ENCODE peak calls at places on chromosomes 13 and 19, in six cellular contexts. N, D, B, J, L and C are unnamed samples.

GRCh38 chr13:83168575-83168974 is 713.7 kb downstream of the SLITRK1 start:
- DNase-seq in B (no peak), J (no peak), N (no peak), L (no peak), D (no peak), C (no peak)

GRCh38 chr13:107563099-107563925 is 652.0 kb downstream of the LIG4 start:
- DNase-seq in L (no peak), B (no peak), N (no peak), D (peak), J (peak), C (no peak)

GRCh38 chr19:3108775-3109174 is 14.6 kb downstream of the GNA11 start:
- DNase-seq in J (peak), N (no peak), B (peak), D (peak), L (no peak), C (peak)

GRCh38 chr13:50222569-50223332 is 207.5 kb downstream of the KCNRG start:
- DNase-seq in D (no peak), N (no peak), L (no peak), B (no peak), J (no peak), C (peak)

GRCh38 chr19:55486971-55487883 is 1.0 kb upstream of the SSC5D start:
- DNase-seq in L (no peak), J (peak), N (peak), D (peak), B (peak), C (peak)

GRCh38 chr19:2611483-2612464 is 90.7 kb downstream of the GNG7 start:
- DNase-seq in J (no peak), B (no peak), N (no peak), L (no peak), D (no peak), C (no peak)

GRCh38 chr13:93304868-93305613 is 78.4 kb downstream of the GPC6 start:
- DNase-seq in J (no peak), N (no peak), D (no peak), L (no peak), B (no peak), C (no peak)

GRCh38 chr13:37360556-37360955 is 238.0 kb downstream of the POSTN start:
- DNase-seq in L (no peak), N (no peak), D (peak), B (no peak), J (no peak), C (no peak)

GRCh38 chr19:17950310-17951150 is 16.4 kb upstream of the KCNN1 start:
- DNase-seq in D (peak), L (no peak), B (peak), J (no peak), N (no peak), C (no peak)

GRCh38 chr19:3844596-3844995 is 24.2 kb downstream of the ZFR2 start:
- DNase-seq in L (no peak), B (no peak), N (no peak), J (no peak), D (no peak), C (no peak)

GRCh38 chr19:45402469-45403070 is 2.3 kb downstream of the PPP1R13L start:
- DNase-seq in N (peak), D (peak), J (no peak), B (peak), L (no peak), C (peak)

GRCh38 chr13:113485545-113485944 is 5.0 kb downstream of the DCUN1D2 start:
- DNase-seq in B (no peak), J (no peak), D (no peak), L (no peak), N (no peak), C (no peak)

GRCh38 chr19:49911381-49912145 is 14.9 kb upstream of the IL4I1 start:
- DNase-seq in B (no peak), N (no peak), D (peak), J (no peak), L (peak), C (peak)

GRCh38 chr13:52428295-52428694 is 22.1 kb downstream of the VPS36 start:
- DNase-seq in J (peak), D (peak), B (no peak), N (no peak), L (no peak), C (no peak)

GRCh38 chr13:40494932-40495619 is 171.4 kb downstream of the FOXO1 start:
- DNase-seq in J (no peak), B (no peak), D (no peak), N (no peak), L (no peak), C (no peak)

GRCh38 chr13:110217811-110218210 is 89.1 kb downstream of the COL4A1 start:
- DNase-seq in B (no peak), N (no peak), L (no peak), D (no peak), J (no peak), C (no peak)
- TF ChIP-seq POLR2A in B (no peak), N (no peak), L (no peak), D (no peak), J (no peak), C (no peak)

GRCh38 chr13:78604782-78605611 is 1.6 kb upstream of the POU4F1 start:
- DNase-seq in L (no peak), J (peak), D (no peak), N (peak), B (peak), C (peak)
- TF ChIP-seq MYC in L (no peak), J (no peak), D (no peak), N (no peak), B (no peak), C (no peak)

GRCh38 chr13:44651209-44651608 is 75.1 kb upstream of the TSC22D1 start:
- DNase-seq in N (no peak), L (no peak), B (no peak), D (no peak), J (no peak), C (no peak)

GRCh38 chr13:44649834-44650233 is 73.7 kb upstream of the TSC22D1 start:
- DNase-seq in N (no peak), D (no peak), L (no peak), B (no peak), J (no peak), C (no peak)

GRCh38 chr13:44652223-44652622 is 76.1 kb upstream of the TSC22D1 start:
- DNase-seq in B (no peak), J (no peak), N (no peak), L (no peak), D (no peak), C (no peak)

GRCh38 chr13:44651724-44652123 is 75.6 kb upstream of the TSC22D1 start:
- DNase-seq in L (no peak), N (no peak), B (no peak), J (no peak), D (no peak), C (no peak)

GRCh38 chr13:44653261-44653660 is 77.1 kb upstream of the TSC22D1 start:
- DNase-seq in N (no peak), D (no peak), L (no peak), B (no peak), J (no peak), C (no peak)
- TF ChIP-seq POLR2A in N (no peak), D (no peak), L (no peak), B (no peak), J (no peak), C (no peak)

GRCh38 chr19:47310819-47311218 is 1.2 kb downstream of the C5AR1 start:
- DNase-seq in J (peak), D (no peak), B (no peak), N (peak), L (no peak), C (peak)
- TF ChIP-seq MYC in J (no peak), D (no peak), B (no peak), N (no peak), L (no peak), C (peak)

DNA sequence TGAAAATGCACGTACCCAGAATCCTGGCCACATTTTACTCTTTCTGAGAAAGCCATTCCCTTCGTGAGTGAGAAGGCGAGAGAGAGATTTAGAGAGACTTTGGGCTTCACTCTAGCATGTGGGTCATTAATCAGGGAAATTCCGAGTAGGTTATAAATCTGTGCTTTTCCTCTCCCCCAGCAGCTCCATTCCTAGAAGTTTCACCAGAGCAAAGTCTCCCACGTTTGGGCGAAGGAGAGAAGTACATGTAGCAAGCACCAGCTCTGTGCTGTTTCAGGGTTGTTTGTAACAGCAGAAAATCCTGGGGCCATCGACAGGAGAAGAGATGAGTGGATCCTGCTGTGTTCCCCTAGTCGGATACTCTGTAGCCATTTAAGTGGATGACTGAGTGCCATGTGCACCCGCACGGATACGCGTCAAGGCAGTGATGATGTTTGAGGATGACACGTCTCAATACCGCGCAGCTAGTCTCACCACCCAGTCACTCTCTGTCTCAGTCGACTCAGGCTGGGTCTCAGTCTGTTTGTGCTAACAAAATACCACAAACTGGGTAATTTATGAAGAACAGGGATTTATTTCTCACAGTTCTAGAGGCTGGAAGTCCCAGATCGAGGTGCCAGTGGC is 131.9 kb upstream of the PEG3 start:
- DNase-seq in L (no peak), N (no peak), B (no peak), D (no peak), J (no peak), C (no peak)
- TF ChIP-seq POLR2A in L (no peak), N (no peak), B (no peak), D (no peak), J (no peak), C (no peak)

DNA sequence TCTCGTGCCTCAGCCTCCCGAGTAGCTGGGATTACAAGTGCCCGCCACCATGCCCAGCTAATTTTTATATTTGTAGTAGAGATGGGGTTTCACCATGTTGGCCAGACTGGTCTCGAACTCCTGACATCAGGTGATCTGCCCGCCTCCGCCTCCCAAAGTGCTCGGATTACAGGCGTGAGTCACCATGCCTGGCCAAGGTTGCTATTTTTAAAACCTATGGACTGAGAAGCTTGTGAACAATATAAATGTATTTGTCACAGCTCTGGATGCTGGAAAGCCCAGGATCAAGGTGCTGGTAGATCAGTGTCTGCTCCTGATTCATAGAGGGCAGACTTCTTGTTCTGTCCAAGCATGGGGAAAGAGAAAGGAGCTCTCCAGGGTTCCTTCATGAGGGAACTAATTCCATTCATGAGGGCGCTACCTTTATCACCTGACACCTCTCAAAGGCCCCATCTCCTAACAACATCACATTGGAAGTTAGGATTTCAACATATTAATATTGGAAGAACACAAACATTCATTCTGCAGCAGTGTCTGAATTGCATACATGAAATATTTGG is 16.1 kb downstream of the CARD8 start:
- DNase-seq in J (no peak), D (no peak), N (no peak), B (no peak), L (no peak), C (no peak)
- TF ChIP-seq MYC in J (no peak), D (no peak), N (no peak), B (no peak), L (no peak), C (no peak)

DNA sequence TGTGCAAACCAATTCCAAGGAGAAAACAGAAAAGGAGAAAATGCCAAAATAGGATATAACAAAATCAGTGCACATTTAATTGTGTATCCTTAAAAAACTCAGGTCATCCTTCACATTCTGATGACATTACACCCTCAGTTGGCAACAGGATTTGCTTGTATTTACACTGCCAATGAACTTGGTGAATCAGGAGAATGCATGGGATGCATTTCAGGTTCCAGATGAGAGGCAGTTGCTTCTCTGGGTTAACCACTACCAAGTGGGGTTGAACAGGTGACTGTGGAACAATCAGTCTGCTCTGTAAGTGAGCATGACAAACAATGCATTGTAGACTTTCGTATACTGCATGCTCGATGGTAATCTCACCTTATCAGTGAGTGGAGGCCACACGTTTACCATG is 79.1 kb downstream of the STARD13 start:
- DNase-seq in L (no peak), N (no peak), D (no peak), B (no peak), J (no peak), C (no peak)
- TF ChIP-seq POLR2A in L (no peak), N (no peak), D (no peak), B (no peak), J (no peak), C (no peak)

GRCh38 chr19:42555317-42555716 is 27.0 kb upstream of the CEACAM1 start:
- DNase-seq in N (no peak), B (no peak), L (no peak), J (no peak), D (no peak), C (peak)

GRCh38 chr19:42552086-42553065 is 24.1 kb upstream of the CEACAM1 start:
- DNase-seq in L (no peak), B (no peak), D (no peak), J (no peak), N (no peak), C (no peak)

GRCh38 chr19:42555801-42556200 is 27.5 kb upstream of the CEACAM1 start:
- DNase-seq in J (no peak), N (no peak), D (no peak), B (no peak), L (no peak), C (peak)

GRCh38 chr19:42554046-42554575 is 25.8 kb upstream of the CEACAM1 start:
- DNase-seq in B (no peak), J (no peak), N (no peak), D (no peak), L (no peak), C (no peak)

GRCh38 chr19:42553292-42554045 is 25.2 kb upstream of the CEACAM1 start:
- DNase-seq in L (no peak), D (no peak), N (no peak), J (peak), B (no peak), C (peak)
- TF ChIP-seq MYC in L (no peak), D (no peak), N (no peak), J (no peak), B (no peak), C (no peak)

GRCh38 chr19:52599241-52599640 is 29.2 kb downstream of the ZNF701 start:
- DNase-seq in D (no peak), B (no peak), L (no peak), N (no peak), J (no peak), C (no peak)

GRCh38 chr19:52602931-52603330 is 32.8 kb downstream of the ZNF701 start:
- DNase-seq in B (no peak), D (no peak), N (no peak), J (no peak), L (no peak), C (no peak)

GRCh38 chr19:52603558-52604207 is 33.6 kb downstream of the ZNF701 start:
- DNase-seq in L (no peak), N (no peak), B (no peak), J (no peak), D (no peak), C (peak)

GRCh38 chr19:52600639-52601024 is 30.5 kb downstream of the ZNF701 start:
- DNase-seq in L (no peak), D (no peak), B (no peak), N (no peak), J (peak), C (peak)

DNA sequence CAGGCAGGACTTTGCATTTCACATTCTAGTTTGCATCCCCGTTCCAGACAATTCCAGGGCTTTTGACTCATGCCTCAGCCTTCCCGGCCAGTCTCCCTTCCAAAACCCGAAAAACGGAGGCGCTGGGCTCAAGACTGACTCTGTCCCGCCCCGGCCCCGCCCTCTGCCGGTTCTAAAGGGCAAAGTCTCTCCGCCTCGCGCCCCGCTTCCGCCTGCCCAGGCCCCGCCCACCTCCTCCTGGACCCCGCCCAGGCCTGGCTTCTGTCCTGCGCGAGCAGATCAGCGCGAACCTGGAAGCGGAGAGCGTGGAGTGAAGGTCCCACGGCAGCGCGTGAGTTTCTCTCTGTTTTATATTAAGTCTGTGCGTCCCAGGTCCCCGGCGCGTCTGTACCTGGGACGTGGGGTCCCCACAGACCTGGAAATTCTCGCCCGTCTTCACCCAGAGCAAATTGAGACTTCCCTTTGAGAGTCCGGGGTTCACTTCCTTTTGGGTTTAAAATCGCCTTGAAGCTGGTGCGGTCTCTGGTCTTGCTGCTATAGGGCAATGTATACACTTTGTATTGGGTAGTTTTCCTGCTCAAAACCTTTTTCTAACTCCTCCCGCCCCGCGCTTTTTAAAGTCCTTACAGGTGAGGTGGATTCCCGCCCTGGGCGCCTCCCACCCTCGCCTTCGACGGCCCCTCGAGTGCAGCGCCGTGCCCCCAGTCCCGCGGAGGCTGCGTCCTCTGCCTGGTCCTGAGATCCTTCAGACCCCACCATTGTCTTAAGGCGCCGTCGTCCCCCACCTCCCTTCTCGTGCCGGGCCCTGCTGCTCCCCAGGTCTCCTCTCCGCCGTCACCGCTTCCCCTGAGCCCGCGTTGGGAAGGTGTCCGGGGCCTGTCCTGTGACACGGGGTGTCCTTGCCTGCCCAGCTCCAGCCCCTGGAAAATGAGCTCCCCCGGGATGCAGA is 31.2 kb downstream of the ZNF701 start:
- DNase-seq in J (peak), L (peak), B (peak), D (peak), N (no peak), C (peak)
- TF ChIP-seq POLR2A in J (peak), L (peak), B (peak), D (peak), N (no peak), C (peak)

GRCh38 chr13:70490320-70490935 is 382.2 kb upstream of the KLHL1 start:
- DNase-seq in L (no peak), B (no peak), D (no peak), N (no peak), J (no peak), C (no peak)
- TF ChIP-seq MYC in L (no peak), B (no peak), D (no peak), N (no peak), J (no peak), C (no peak)